ENCODE peak calls at places on chromosome 20, in four cellular contexts. L is HFF-Myc, R is AG04450, I is foreskin fibroblast. S is an unnamed sample.

GRCh38 chr20:49989234-49990065 is 6.7 kb downstream of the SNAI1 start:
- DNase-seq in L (peak; percentile 81), R (peak; percentile 59), I (peak; percentile 93), S (peak; percentile 66)

GRCh38 chr20:20666359-20666758 is 46.1 kb downstream of the RALGAPA2 start:
- DNase-seq in L (no peak), R (no peak), I (no peak), S (no peak)

GRCh38 chr20:63094767-63095499 is 88.2 kb upstream of the BHLHE23 start:
- DNase-seq in L (no peak), R (no peak), I (no peak), S (no peak)

GRCh38 chr20:62595491-62595890 is 46.8 kb upstream of the SLCO4A1 start:
- DNase-seq in L (no peak), R (peak; percentile 11), I (peak; percentile 85), S (no peak)

GRCh38 chr20:16599257-16599656 is 26.0 kb upstream of the KIF16B start:
- DNase-seq in L (no peak), R (no peak), I (no peak), S (no peak)

GRCh38 chr20:46446851-46447250 is 40.4 kb upstream of the ELMO2 start:
- DNase-seq in L (no peak), R (no peak), I (no peak), S (no peak)

GRCh38 chr20:62837790-62838458 is 21.1 kb downstream of the COL9A3 start:
- DNase-seq in L (peak; percentile 70), R (no peak), I (peak; percentile 88), S (no peak)

GRCh38 chr20:58864346-58864745 is 11.8 kb downstream of the GNAS start:
- DNase-seq in L (no peak), R (no peak), I (no peak), S (no peak)

GRCh38 chr20:45826381-45827019 is 612 bp downstream of the TNNC2 start:
- DNase-seq in L (no peak), R (no peak), I (peak; percentile 71), S (no peak)

GRCh38 chr20:19737025-19737424 is 21.0 kb upstream of the RIN2 start:
- DNase-seq in L (no peak), R (no peak), I (peak; percentile 74), S (peak; percentile 29)

GRCh38 chr20:24933266-24933908 is 15.7 kb upstream of the CST7 start:
- DNase-seq in L (no peak), R (no peak), I (no peak), S (no peak)

GRCh38 chr20:1811621-1812498 is 83.3 kb upstream of the SIRPA start:
- DNase-seq in L (no peak), R (no peak), I (peak; percentile 41), S (no peak)

GRCh38 chr20:25353368-25353753 is 37.3 kb downstream of the ABHD12 start:
- DNase-seq in L (no peak), R (no peak), I (no peak), S (no peak)

DNA sequence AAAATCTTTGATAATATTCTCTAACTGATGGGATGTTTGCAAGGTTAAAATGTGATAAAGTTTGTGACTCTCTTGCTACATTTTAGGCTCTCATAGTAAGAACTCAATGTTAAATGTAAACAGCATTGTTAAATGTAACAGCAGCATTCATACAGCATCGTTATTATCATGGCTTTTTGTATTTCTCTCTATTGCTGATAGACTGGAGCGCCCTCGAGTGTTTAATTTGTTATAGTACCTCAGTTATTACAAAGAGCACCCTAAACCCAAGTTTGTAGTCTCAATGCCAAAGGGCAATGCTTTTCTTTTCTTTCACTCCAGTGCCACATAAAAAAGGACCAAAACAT is 14.9 kb upstream of the TTPAL start:
- DNase-seq in L (no peak), R (no peak), I (peak; percentile 61), S (no peak)
- TF ChIP-seq CTCF in L (peak; percentile 27), R (peak; percentile 56), I (peak; percentile 43), S (peak; percentile 53)

GRCh38 chr20:35088231-35088794 is 4.3 kb downstream of the TRPC4AP start:
- DNase-seq in L (no peak), R (no peak), I (no peak), S (no peak)
- H3K4me3 ChIP-seq in L (no peak overlapping the region), R (no peak overlapping the region), I (no peak overlapping the region), S (no peak overlapping the region)

DNA sequence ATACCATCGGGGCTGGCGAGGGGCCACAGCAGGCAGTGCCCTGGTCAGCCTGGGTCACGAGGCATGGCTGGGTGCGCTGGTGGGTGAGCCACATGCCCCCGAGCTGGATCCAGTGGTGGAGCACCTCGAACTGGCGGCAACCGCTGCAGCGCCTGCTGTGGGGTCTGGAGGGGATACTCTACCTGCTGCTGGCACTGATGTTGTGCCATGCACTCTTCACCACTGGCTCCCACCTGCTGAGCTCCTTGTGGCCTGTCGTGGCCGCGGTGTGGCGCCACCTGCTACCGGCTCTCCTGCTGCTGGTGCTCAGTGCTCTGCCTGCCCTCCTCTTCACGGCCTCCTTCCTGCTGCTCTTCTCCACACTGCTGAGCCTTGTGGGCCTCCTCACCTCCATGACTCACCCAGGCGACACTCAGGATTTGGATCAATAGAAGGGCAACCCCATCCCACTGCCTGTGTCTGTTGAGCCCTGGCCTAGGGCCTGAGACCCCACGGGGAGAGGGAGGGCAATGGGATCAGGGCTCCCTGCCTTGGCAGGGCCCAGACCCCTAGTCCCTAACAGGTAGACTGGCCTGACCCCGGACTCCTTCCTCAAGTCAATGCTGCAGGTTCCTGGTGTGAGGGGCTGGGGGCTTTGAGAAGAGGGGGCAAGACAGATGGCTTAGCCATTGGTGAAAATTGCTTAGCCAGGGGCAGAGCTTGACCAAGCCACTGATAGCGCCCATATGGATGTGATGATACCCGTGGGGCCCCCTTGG is 598 bp downstream of the TMEM239 start:
- DNase-seq in L (no peak), R (no peak), I (no peak), S (no peak)
- TF ChIP-seq CTCF in L (no peak), R (no peak), I (no peak), S (no peak)

GRCh38 chr20:48680650-48681049 is 147.1 kb downstream of the PREX1 start:
- DNase-seq in L (no peak), R (no peak), I (no peak), S (no peak)

GRCh38 chr20:48679603-48680002 is 148.2 kb downstream of the PREX1 start:
- DNase-seq in L (no peak), R (no peak), I (no peak), S (no peak)

GRCh38 chr20:48676795-48677447 is 150.9 kb downstream of the PREX1 start:
- DNase-seq in L (no peak), R (no peak), I (no peak), S (no peak)

GRCh38 chr20:48681201-48681881 is 146.5 kb downstream of the PREX1 start:
- DNase-seq in L (no peak), R (no peak), I (no peak), S (no peak)

GRCh38 chr20:48679011-48679410 is 148.8 kb downstream of the PREX1 start:
- DNase-seq in L (no peak), R (no peak), I (no peak), S (no peak)
- H3K4me3 ChIP-seq in L (no peak overlapping the region), R (no peak overlapping the region), I (no peak overlapping the region), S (no peak overlapping the region)

DNA sequence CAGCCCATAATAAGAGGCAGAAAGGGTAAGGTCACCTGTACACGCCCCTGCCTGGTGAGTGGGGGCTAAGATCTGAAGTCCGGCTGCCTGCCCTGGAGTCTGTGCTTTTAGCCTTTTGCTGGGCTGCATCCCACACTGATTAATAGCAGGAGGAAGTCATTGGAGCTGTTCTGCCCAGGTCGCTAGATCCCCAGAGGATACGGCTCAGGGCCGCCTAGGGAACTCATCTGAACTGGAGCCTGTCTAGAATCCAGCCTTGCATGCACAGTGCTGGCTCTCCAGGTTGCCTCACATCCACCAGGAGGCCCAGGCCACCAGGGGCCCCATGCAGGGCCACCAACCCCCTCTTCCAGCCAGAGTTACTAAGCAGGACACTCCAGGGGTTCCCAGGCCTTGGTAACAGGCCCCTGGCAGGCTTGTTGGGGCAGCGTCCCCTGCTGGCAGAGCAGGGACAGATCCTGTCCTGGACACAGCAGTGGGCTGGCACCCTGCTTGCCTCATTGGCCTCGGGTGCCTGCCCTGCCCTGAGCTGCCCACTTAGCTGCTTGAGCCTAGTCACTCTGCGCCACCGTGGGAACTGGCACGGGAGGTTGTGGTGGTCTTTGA is 35.3 kb downstream of the EFCAB8 start:
- DNase-seq in L (no peak), R (no peak), I (peak; percentile 22), S (no peak)
- TF ChIP-seq CTCF in L (peak; percentile 73), R (peak; percentile 54), I (peak; percentile 53), S (peak; percentile 51)

GRCh38 chr20:47704746-47705496 is 80.4 kb downstream of the SULF2 start:
- DNase-seq in L (no peak), R (no peak), I (no peak), S (no peak)

GRCh38 chr20:47708140-47708807 is 77.0 kb downstream of the SULF2 start:
- DNase-seq in L (no peak), R (no peak), I (no peak), S (no peak)

GRCh38 chr20:47703748-47704147 is 81.5 kb downstream of the SULF2 start:
- DNase-seq in L (no peak), R (no peak), I (no peak), S (no peak)

GRCh38 chr20:47706345-47706744 is 78.9 kb downstream of the SULF2 start:
- DNase-seq in L (no peak), R (no peak), I (no peak), S (no peak)

DNA sequence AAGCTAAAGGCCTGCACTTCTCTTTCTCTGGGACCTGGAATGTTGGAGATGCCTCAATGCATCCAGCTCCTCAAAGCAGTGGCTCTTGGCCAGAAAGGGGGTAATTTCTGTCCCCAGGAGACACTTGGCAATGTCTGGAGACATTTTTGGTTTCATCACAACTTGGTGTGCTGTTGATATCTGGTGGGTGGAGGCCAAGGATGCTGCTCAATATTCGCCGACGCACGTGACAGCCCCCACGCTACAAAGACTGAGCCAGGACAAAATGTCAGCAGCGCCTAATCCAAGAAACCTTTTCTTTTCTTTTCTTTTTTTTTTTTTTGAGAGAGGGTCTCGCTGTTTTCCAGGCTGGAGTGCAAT is 79.8 kb downstream of the SULF2 start:
- DNase-seq in L (no peak), R (no peak), I (no peak), S (no peak)
- H3K4me3 ChIP-seq in L (no peak overlapping the region), R (no peak overlapping the region), I (no peak overlapping the region), S (no peak overlapping the region)

GRCh38 chr20:61251529-61252393 is at the start of gene CDH4:
- DNase-seq in L (no peak), R (no peak), I (peak; percentile 55), S (no peak)

GRCh38 chr20:61254881-61255589 is 3.0 kb downstream of the CDH4 start:
- DNase-seq in L (no peak), R (no peak), I (peak; percentile 35), S (no peak)

GRCh38 chr20:61252601-61253263 is 671 bp downstream of the CDH4 start:
- DNase-seq in L (no peak), R (no peak), I (peak; percentile 76), S (no peak)

GRCh38 chr20:61253640-61254511 is 1.8 kb downstream of the CDH4 start:
- DNase-seq in L (no peak), R (no peak), I (peak; percentile 53), S (no peak)

DNA sequence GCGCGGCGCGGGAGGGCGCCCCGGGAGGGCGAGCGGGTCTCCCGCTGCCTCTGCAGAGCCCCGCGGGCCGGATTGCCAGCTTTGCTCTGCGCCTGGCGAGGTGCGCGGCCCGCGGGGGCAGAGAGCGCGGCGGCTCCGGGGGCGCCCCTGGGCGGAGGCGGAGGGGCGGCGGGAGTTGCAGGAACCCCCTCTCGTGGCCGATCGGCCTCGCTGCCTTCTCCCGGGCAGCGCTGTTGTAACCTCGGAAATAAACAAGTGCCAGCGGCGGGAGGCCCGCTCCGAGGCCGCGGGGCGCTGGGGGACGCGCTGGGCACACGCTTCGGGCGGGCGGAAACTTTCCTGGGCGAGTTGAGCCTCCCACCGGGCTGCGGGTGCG is 1.2 kb downstream of the CDH4 start:
- DNase-seq in L (no peak), R (no peak), I (peak; percentile 78), S (no peak)
- TF ChIP-seq CTCF in L (peak; percentile 33), R (peak; percentile 44), I (peak; percentile 36), S (peak; percentile 38)

GRCh38 chr20:57264908-57265648 is 1.4 kb downstream of the BMP7 start:
- DNase-seq in L (no peak), R (no peak), I (no peak), S (no peak)
- H3K4me3 ChIP-seq in L (peak overlapping the region; percentile 38), R (no peak overlapping the region), I (no peak overlapping the region), S (no peak overlapping the region)